ENCODE peak calls at places on chromosome 16, in eight cellular contexts. K, R, U, S, D, T, F and X are unnamed samples.
A peak's percentile ranks its signal among the peaks of the same experiment; 100 is the strongest.

GRCh38 chr16:89048871-89049422 is 44.7 kb upstream of the ACSF3 start:
- DNase-seq in K (no peak), R (no peak), U (no peak), S (no peak), D (no peak), T (no peak), F (no peak), X (no peak)

GRCh38 chr16:50261707-50262235 is 4.6 kb upstream of the ADCY7 start:
- DNase-seq in K (no peak), R (no peak), U (no peak), S (peak; percentile 41), D (no peak), T (no peak), F (no peak), X (peak; percentile 51)

GRCh38 chr16:87956169-87956770 is 5.0 kb downstream of the BANP start:
- DNase-seq in K (no peak), R (peak; percentile 22), U (peak; percentile 64), S (no peak), D (no peak), T (no peak), F (no peak), X (peak; percentile 85)

GRCh38 chr16:369866-370436 is 387 bp downstream of the MRPL28 start:
- DNase-seq in K (no peak), R (peak; percentile 64), U (peak; percentile 52), S (peak; percentile 44), D (no peak), T (no peak), F (no peak), X (no peak)

GRCh38 chr16:85821441-85821901 is 22.0 kb downstream of the COX4I1 start:
- DNase-seq in K (peak; percentile 44), R (peak; percentile 88), U (peak; percentile 87), S (peak; percentile 83), D (peak; percentile 31), T (no peak), F (peak; percentile 83), X (peak; percentile 77)

GRCh38 chr16:65122724-65122973 is 786 bp upstream of the CDH11 start:
- DNase-seq in K (no peak), R (no peak), U (no peak), S (no peak), D (no peak), T (no peak), F (no peak), X (no peak)

GRCh38 chr16:13112639-13113038 is 211.2 kb downstream of the SHISA9 start:
- DNase-seq in K (no peak), R (no peak), U (no peak), S (no peak), D (no peak), T (no peak), F (no peak), X (no peak)

GRCh38 chr16:10939649-10940206 is 2.5 kb downstream of the DEXI start:
- DNase-seq in K (no peak), R (no peak), U (no peak), S (no peak), D (no peak), T (no peak), F (no peak), X (peak; percentile 15)

GRCh38 chr16:2592786-2593185 is 55.0 kb downstream of the PDPK1 start:
- DNase-seq in K (no peak), R (no peak), U (no peak), S (no peak), D (no peak), T (no peak), F (no peak), X (no peak)

GRCh38 chr16:64621616-64622015 is 500.2 kb downstream of the CDH11 start:
- DNase-seq in K (no peak), R (no peak), U (no peak), S (no peak), D (no peak), T (no peak), F (no peak), X (no peak)

GRCh38 chr16:11328172-11329079 is 16.8 kb upstream of the RMI2 start:
- DNase-seq in K (no peak), R (peak; percentile 28), U (no peak), S (peak; percentile 62), D (peak; percentile 89), T (no peak), F (no peak), X (no peak)

GRCh38 chr16:23521037-23521743 is 10.9 kb upstream of the GGA2 start:
- DNase-seq in K (no peak), R (no peak), U (no peak), S (no peak), D (no peak), T (no peak), F (no peak), X (no peak)

GRCh38 chr16:84648595-84649510 is 542 bp downstream of the KLHL36 start:
- DNase-seq in K (no peak), R (peak; percentile 56), U (peak; percentile 85), S (peak; percentile 68), D (no peak), T (no peak), F (peak; percentile 46), X (peak; percentile 53)

GRCh38 chr16:1918890-1919679 is 870 bp upstream of the HS3ST6 start:
- DNase-seq in K (no peak), R (no peak), U (no peak), S (no peak), D (no peak), T (no peak), F (no peak), X (no peak)

GRCh38 chr16:70395345-70395901 is 43.5 kb downstream of the ST3GAL2 start:
- DNase-seq in K (no peak), R (peak; percentile 81), U (peak; percentile 85), S (peak; percentile 77), D (no peak), T (no peak), F (peak; percentile 69), X (peak; percentile 91)

GRCh38 chr16:49278944-49279725 is 2.5 kb downstream of the CBLN1 start:
- DNase-seq in K (no peak), R (no peak), U (no peak), S (no peak), D (no peak), T (no peak), F (no peak), X (no peak)

GRCh38 chr16:50093607-50094570 is 28.1 kb downstream of the HEATR3 start:
- DNase-seq in K (no peak), R (no peak), U (no peak), S (peak; percentile 34), D (no peak), T (no peak), F (no peak), X (no peak)

GRCh38 chr16:21611546-21612384 is 12.4 kb downstream of the METTL9 start:
- DNase-seq in K (no peak), R (no peak), U (peak; percentile 37), S (no peak), D (no peak), T (no peak), F (no peak), X (peak; percentile 91)

GRCh38 chr16:1920727-1921155 is 2.5 kb upstream of the HS3ST6 start:
- DNase-seq in K (no peak), R (peak; percentile 70), U (peak; percentile 78), S (peak; percentile 64), D (no peak), T (peak; percentile 46), F (no peak), X (peak; percentile 24)

GRCh38 chr16:50724237-50724747 is 17.6 kb upstream of the CYLD start:
- DNase-seq in K (no peak), R (no peak), U (no peak), S (no peak), D (no peak), T (no peak), F (no peak), X (no peak)

GRCh38 chr16:22942812-22943211 is 128.8 kb downstream of the HS3ST2 start:
- DNase-seq in K (no peak), R (no peak), U (no peak), S (no peak), D (no peak), T (no peak), F (no peak), X (no peak)

GRCh38 chr16:28212532-28212873 is 738 bp upstream of the XPO6 start:
- DNase-seq in K (no peak), R (no peak), U (no peak), S (no peak), D (no peak), T (no peak), F (no peak), X (no peak)

GRCh38 chr16:30009085-30009862 is 1.6 kb downstream of the DOC2A start:
- DNase-seq in K (no peak), R (no peak), U (no peak), S (no peak), D (no peak), T (no peak), F (no peak), X (no peak)

GRCh38 chr16:85190572-85190971 is 78.3 kb upstream of the CIBAR2 start:
- DNase-seq in K (no peak), R (no peak), U (no peak), S (no peak), D (no peak), T (no peak), F (no peak), X (no peak)

GRCh38 chr16:9238346-9238745 is 146.9 kb downstream of the HAPSTR1 start:
- DNase-seq in K (no peak), R (no peak), U (no peak), S (no peak), D (no peak), T (no peak), F (no peak), X (no peak)

GRCh38 chr16:67470314-67470713 is 10.6 kb downstream of the ATP6V0D1 start:
- DNase-seq in K (no peak), R (peak; percentile 50), U (no peak), S (peak; percentile 91), D (no peak), T (no peak), F (no peak), X (peak; percentile 55)

GRCh38 chr16:64440421-64440831 is 681.4 kb downstream of the CDH11 start:
- DNase-seq in K (no peak), R (no peak), U (no peak), S (no peak), D (peak; percentile 95), T (no peak), F (no peak), X (no peak)

GRCh38 chr16:56667581-56668571 is at the start of gene MT1G:
- DNase-seq in K (no peak), R (peak; percentile 35), U (no peak), S (peak; percentile 87), D (no peak), T (no peak), F (no peak), X (peak; percentile 63)

GRCh38 chr16:5296163-5296562 is 198.6 kb upstream of the EEF2KMT start:
- DNase-seq in K (no peak), R (no peak), U (no peak), S (no peak), D (no peak), T (no peak), F (no peak), X (no peak)

GRCh38 chr16:28836761-28837064 is 9.4 kb downstream of the TUFM start:
- DNase-seq in K (no peak), R (no peak), U (no peak), S (no peak), D (no peak), T (no peak), F (no peak), X (no peak)

GRCh38 chr16:85286066-85286712 is 173.9 kb upstream of the CIBAR2 start:
- DNase-seq in K (no peak), R (no peak), U (no peak), S (peak; percentile 43), D (peak; percentile 51), T (no peak), F (no peak), X (no peak)

GRCh38 chr16:86498155-86498651 is 12.1 kb upstream of the FOXF1 start:
- DNase-seq in K (no peak), R (no peak), U (no peak), S (no peak), D (no peak), T (no peak), F (no peak), X (no peak)

GRCh38 chr16:593406-593805 is 3.5 kb downstream of the RAB40C start:
- DNase-seq in K (no peak), R (no peak), U (no peak), S (peak; percentile 83), D (no peak), T (peak; percentile 63), F (no peak), X (no peak)

GRCh38 chr16:75010427-75010826 is 11.6 kb downstream of the ZNRF1 start:
- DNase-seq in K (no peak), R (no peak), U (no peak), S (no peak), D (no peak), T (no peak), F (no peak), X (no peak)